ENCODE peak calls at places on chromosomes 16 and 17, in four cellular contexts. J is H1, T is K562, L is GM12878. Q is an unnamed sample.

GRCh38 chr16:75420987-75421819 is 12.1 kb downstream of the CFDP1 start:
- DNase-seq in J (peak; percentile 88), T (peak; percentile 49), L (no peak), Q (peak; percentile 73)

GRCh38 chr17:71440513-71440912 is 680.3 kb upstream of the SOX9 start:
- DNase-seq in J (no peak), T (no peak), L (no peak), Q (no peak)

GRCh38 chr16:30032083-30032819 is 1.2 kb upstream of the TLCD3B start:
- DNase-seq in J (peak; percentile 86), T (peak; percentile 75), L (no peak), Q (peak; percentile 82)

GRCh38 chr16:83354015-83354414 is 453.8 kb upstream of the HSBP1 start:
- DNase-seq in J (no peak), T (no peak), L (no peak), Q (no peak)

GRCh38 chr17:20191066-20191465 is 181.9 kb downstream of the SPECC1 start:
- DNase-seq in J (no peak), T (no peak), L (no peak), Q (no peak)

GRCh38 chr17:39410279-39410678 is 8.9 kb upstream of the FBXL20 start:
- DNase-seq in J (no peak), T (no peak), L (no peak), Q (no peak)

GRCh38 chr16:51050379-51050710 is 100.7 kb downstream of the SALL1 start:
- DNase-seq in J (no peak), T (no peak), L (no peak), Q (peak; percentile 35)

GRCh38 chr17:80969030-80969673 is 22.5 kb upstream of the CHMP6 start:
- DNase-seq in J (no peak), T (no peak), L (no peak), Q (no peak)

GRCh38 chr16:70789231-70789926 is 11.6 kb downstream of the VAC14 start:
- DNase-seq in J (peak; percentile 60), T (no peak), L (no peak), Q (no peak)

GRCh38 chr16:84950906-84951305 is 60.4 kb downstream of the ZDHHC7 start:
- DNase-seq in J (no peak), T (peak; percentile 62), L (no peak), Q (peak; percentile 69)

GRCh38 chr17:48240562-48241130 is 133.1 kb downstream of the SNX11 start:
- DNase-seq in J (no peak), T (peak; percentile 25), L (no peak), Q (no peak)

GRCh38 chr17:48239603-48239995 is 132.0 kb downstream of the SNX11 start:
- DNase-seq in J (no peak), T (no peak), L (no peak), Q (no peak)

GRCh38 chr17:48241770-48242497 is 134.4 kb downstream of the SNX11 start:
- DNase-seq in J (no peak), T (no peak), L (no peak), Q (no peak)

GRCh38 chr17:48240122-48240521 is 132.6 kb downstream of the SNX11 start:
- DNase-seq in J (no peak), T (no peak), L (no peak), Q (no peak)

GRCh38 chr17:48241131-48241591 is 133.6 kb downstream of the SNX11 start:
- DNase-seq in J (no peak), T (peak; percentile 83), L (peak; percentile 54), Q (no peak)
- TF ChIP-seq HDAC6 in J (no peak), T (no peak), L (no peak), Q (no peak)

GRCh38 chr17:75341784-75342183 is 52.6 kb upstream of the SLC25A19 start:
- DNase-seq in J (no peak), T (no peak), L (no peak), Q (no peak)

GRCh38 chr17:75340636-75341035 is 51.4 kb upstream of the SLC25A19 start:
- DNase-seq in J (no peak), T (peak; percentile 2), L (no peak), Q (no peak)

GRCh38 chr17:75334723-75335122 is 45.5 kb upstream of the SLC25A19 start:
- DNase-seq in J (no peak), T (no peak), L (no peak), Q (no peak)

GRCh38 chr17:75335315-75335714 is 46.1 kb upstream of the SLC25A19 start:
- DNase-seq in J (no peak), T (peak; percentile 28), L (no peak), Q (no peak)

DNA sequence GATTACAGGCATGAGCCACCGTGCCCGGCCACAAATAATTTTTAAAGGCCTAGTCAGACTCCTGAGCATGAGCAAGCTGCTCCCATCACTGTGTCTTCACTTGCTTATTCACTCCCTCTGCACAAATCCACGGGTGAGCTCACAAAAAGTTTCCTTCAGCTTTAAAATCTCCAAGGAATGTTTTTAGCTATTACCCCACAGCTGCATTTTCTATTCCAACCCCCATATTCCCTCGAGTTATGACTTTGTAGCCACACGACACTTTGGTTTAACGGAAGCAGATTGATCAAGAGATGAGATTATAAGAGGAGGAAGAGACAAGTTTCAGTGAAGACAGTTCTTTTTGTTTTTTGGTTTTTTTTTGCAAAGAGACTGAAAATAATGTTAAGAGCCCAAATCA is 49.1 kb upstream of the SLC25A19 start:
- DNase-seq in J (no peak), T (peak; percentile 10), L (no peak), Q (no peak)
- TF ChIP-seq HDAC6 in J (no peak), T (no peak), L (no peak), Q (no peak)

GRCh38 chr16:31202402-31203385 is at the start of gene PYCARD:
- DNase-seq in J (peak; percentile 79), T (peak; percentile 56), L (no peak), Q (no peak)

GRCh38 chr16:31204871-31205666 is 2.5 kb upstream of the PYCARD start:
- DNase-seq in J (no peak), T (no peak), L (no peak), Q (no peak)

GRCh38 chr16:31201511-31202401 is 804 bp downstream of the PYCARD start:
- DNase-seq in J (peak; percentile 81), T (peak; percentile 64), L (no peak), Q (no peak)

GRCh38 chr16:31211960-31212359 is 2.0 kb upstream of the TRIM72 start:
- DNase-seq in J (no peak), T (no peak), L (no peak), Q (no peak)

DNA sequence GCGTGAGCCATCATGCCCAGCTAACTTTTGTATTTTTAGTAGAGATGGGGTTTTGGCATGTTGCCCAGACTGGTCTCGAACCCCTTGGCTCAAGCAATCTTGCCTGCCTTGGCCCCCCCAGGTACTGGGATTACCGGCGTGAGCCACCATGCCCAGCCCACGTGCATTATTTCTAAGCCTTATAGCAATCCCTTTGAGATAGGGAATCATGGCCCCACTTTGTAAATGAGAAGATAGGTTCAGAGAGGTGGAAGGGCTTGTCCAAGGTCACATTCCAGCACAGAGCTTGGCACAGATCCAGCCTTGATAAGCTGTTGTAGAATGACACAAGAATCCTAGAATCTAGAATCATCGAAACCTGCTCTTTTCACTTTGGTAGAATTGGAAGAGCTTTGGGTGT is 4.2 kb upstream of the PYCARD start:
- DNase-seq in J (no peak), T (no peak), L (no peak), Q (peak; percentile 79)
- TF ChIP-seq HDAC6 in J (no peak), T (no peak), L (no peak), Q (no peak)

DNA sequence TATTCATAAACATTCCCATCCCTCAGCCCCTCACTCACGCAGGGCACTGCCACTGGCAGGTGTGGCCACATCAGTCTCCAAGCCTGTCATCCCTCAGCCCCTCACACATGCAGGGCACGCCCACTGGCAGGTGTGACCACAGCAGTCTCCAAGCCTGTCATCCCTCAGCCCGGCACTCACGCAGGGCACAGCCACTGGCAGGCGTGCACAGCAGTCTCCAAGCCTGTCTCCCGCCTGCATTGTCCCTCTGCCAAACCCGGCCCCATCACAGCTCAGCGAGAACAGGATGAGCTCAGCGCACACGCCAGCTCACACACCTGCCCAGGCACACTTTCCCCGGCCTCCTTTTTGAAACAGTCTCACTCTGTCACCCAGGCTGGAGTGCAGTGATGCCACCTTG is 11.4 kb upstream of the KREMEN2 start:
- DNase-seq in J (no peak), T (no peak), L (no peak), Q (no peak)
- TF ChIP-seq HDAC6 in J (no peak), T (no peak), L (no peak), Q (no peak)

DNA sequence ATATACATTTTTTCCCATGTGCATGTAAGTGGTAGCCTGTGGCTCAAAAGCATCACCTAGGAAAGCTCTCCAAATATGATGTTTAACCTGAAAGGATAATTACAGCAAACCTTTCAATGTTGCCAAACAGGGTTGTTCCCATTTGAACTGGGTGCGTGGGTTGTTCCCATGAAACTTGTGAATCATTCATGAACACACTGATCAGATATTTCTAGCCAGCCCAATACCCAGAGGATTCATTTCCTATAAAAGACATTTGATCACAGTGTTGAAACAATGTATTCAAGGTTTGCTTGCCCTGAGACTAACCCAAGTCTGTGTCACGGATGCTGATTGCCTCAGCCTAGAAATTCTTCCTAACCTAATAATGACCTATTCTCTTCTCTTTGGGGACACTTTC is 12.9 kb downstream of the KRT39 start:
- DNase-seq in J (no peak), T (no peak), L (no peak), Q (no peak)
- TF ChIP-seq HDAC6 in J (no peak), T (no peak), L (no peak), Q (no peak)

GRCh38 chr17:29251969-29252866 is 5.6 kb downstream of the CRYBA1 start:
- DNase-seq in J (no peak), T (peak; percentile 30), L (no peak), Q (no peak)
- TF ChIP-seq HDAC6 in J (no peak), T (no peak), L (no peak), Q (no peak)

DNA sequence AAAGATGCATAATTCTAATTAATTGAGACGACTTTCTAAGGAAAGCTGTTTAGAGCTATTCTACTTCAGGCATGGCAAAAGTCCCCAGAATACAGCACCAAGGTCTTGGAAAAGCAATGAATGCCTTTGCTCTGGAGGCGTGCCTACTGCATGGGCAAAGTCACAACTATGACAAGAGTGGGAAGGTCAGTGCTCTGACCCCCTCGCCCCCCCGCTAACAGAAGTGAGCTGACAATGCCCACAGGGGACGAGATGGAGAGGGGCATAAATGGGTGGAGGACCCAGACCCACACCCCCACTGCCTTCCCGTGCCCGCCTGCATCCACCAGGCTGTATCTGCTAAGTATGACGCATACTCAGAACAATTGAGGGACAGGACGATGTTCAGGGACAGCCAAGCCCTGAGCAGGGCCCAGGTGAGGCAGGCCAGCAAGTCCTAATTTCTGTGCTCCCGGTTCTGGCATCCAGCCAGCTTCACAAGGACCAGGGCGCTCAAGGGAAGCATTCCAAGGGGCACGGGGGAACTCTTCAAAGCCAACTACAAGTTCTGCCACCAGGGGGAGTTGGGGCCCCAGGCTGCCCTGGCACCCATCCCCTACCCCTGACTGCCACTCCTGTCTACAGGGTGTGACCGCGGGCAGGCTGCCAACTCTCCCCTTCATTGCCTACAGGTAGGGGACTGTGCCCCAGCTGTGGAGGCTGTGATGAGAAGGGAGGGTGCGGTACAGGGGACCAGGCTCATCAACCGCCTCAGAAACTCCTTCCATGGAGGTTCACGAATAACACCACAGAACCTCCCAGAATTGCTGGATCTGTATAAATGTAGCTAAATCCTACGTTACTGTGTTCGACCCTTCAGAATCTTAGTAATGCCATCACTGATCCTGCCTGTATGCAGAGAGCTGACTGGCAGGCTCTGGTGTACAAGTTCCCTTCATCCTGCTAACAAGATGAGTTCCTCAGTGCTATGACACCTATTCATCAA is 20.8 kb downstream of the NPRL3 start:
- DNase-seq in J (peak; percentile 94), T (peak; percentile 46), L (no peak), Q (peak; percentile 48)
- TF ChIP-seq HDAC6 in J (no peak), T (no peak), L (no peak), Q (no peak)

GRCh38 chr16:57797526-57798266 is 4.6 kb downstream of the KIFC3 start:
- DNase-seq in J (peak; percentile 81), T (no peak), L (no peak), Q (peak; percentile 91)
- TF ChIP-seq HDAC6 in J (no peak), T (no peak), L (no peak), Q (no peak)

Q was measured in HepG2.